ENCODE peak calls at places on chromosomes 11 and 22, in ten cellular contexts. B is MM.1S; C is activated effector memory CD4-positive, alpha-beta T cell treated with Interleukin-2 at 50 U/mL for 16 hours; O is left colon; T is left ventricle myocardium inferior; E is NAMALWA; M is neural crest cell; D is C1 segment of cervical spinal cord; A is cardiac fibroblast; Q is CD4-positive, alpha-beta T cell. L is an unnamed sample.
A peak's percentile ranks its signal among the peaks of the same experiment; 100 is the strongest.

GRCh38 chr22:46119729-46120419 is 30.5 kb upstream of the PPARA start:
- DNase-seq in B (no peak), C (no peak), O (no peak), T (no peak), E (no peak), M (no peak), D (no peak), A (peak; percentile 85), Q (no peak), L (no peak)

GRCh38 chr11:86091566-86091965 is 22.7 kb upstream of the PICALM start:
- DNase-seq in B (no peak), C (no peak), O (no peak), T (no peak), E (no peak), M (no peak), D (peak; percentile 7), A (peak; percentile 89), Q (no peak), L (no peak)

GRCh38 chr22:30557243-30557642 is 10.7 kb upstream of the SEC14L6 start:
- DNase-seq in B (no peak), C (no peak), O (no peak), T (no peak), E (no peak), M (no peak), D (no peak), A (no peak), Q (no peak), L (no peak)

GRCh38 chr11:67413266-67413797 is 2.1 kb upstream of the CARNS1 start:
- DNase-seq in B (no peak), C (no peak), O (no peak), T (no peak), E (no peak), M (no peak), D (no peak), A (no peak), Q (no peak), L (no peak)

GRCh38 chr11:13368041-13368446 is 90.5 kb downstream of the BMAL1 start:
- DNase-seq in B (no peak), C (no peak), O (no peak), T (no peak), E (no peak), M (no peak), D (no peak), A (peak; percentile 5), Q (no peak), L (no peak)

GRCh38 chr22:28344893-28345292 is 334.7 kb downstream of the TTC28 start:
- DNase-seq in B (no peak), C (no peak), O (no peak), T (no peak), E (no peak), M (no peak), D (no peak), A (no peak), Q (no peak), L (no peak)

GRCh38 chr11:100681064-100681502 is 6.0 kb upstream of the ARHGAP42 start:
- DNase-seq in B (peak; percentile 96), C (no peak), O (peak; percentile 89), T (peak; percentile 50), E (peak; percentile 93), M (no peak), D (peak; percentile 9), A (peak; percentile 21), Q (no peak), L (no peak)

GRCh38 chr11:129190087-129190486 is 2.0 kb downstream of the ARHGAP32 start:
- DNase-seq in B (no peak), C (no peak), O (peak; percentile 39), T (no peak), E (no peak), M (no peak), D (no peak), A (no peak), Q (no peak), L (peak; percentile 9)

GRCh38 chr11:57458410-57459111 is 1.8 kb upstream of the RTN4RL2 start:
- DNase-seq in B (no peak), C (peak; percentile 10), O (no peak), T (peak; percentile 53), E (no peak), M (peak; percentile 59), D (no peak), A (no peak), Q (peak; percentile 40), L (no peak)

GRCh38 chr11:87176044-87176443 is 138.3 kb downstream of the TMEM135 start:
- DNase-seq in B (no peak), C (no peak), O (no peak), T (no peak), E (no peak), M (no peak), D (no peak), A (no peak), Q (no peak), L (no peak)

GRCh38 chr11:119479685-119480275 is 56.8 kb upstream of the THY1 start:
- DNase-seq in B (peak; percentile 32), C (no peak), O (no peak), T (no peak), E (peak; percentile 33), M (no peak), D (no peak), A (peak; percentile 63), Q (no peak), L (no peak)

GRCh38 chr11:14642873-14643696 is 519 bp upstream of the PDE3B start:
- DNase-seq in B (no peak), C (peak; percentile 5), O (no peak), T (no peak), E (peak; percentile 15), M (peak; percentile 1), D (no peak), A (no peak), Q (no peak), L (no peak)

GRCh38 chr11:121453589-121454299 is 977 bp upstream of the SORL1-AS1 start:
- DNase-seq in B (no peak), C (no peak), O (no peak), T (no peak), E (no peak), M (no peak), D (no peak), A (no peak), Q (no peak), L (no peak)

GRCh38 chr11:65718964-65719492 is 1.6 kb downstream of the RNASEH2C start:
- DNase-seq in B (no peak), C (no peak), O (peak; percentile 22), T (no peak), E (no peak), M (no peak), D (no peak), A (peak; percentile 50), Q (no peak), L (no peak)

GRCh38 chr22:27799334-27800249 is 2.0 kb downstream of the MN1 start:
- DNase-seq in B (no peak), C (no peak), O (no peak), T (peak; percentile 34), E (no peak), M (peak; percentile 38), D (no peak), A (peak; percentile 44), Q (no peak), L (no peak)

GRCh38 chr11:89436071-89436470 is 55.1 kb downstream of the NOX4 start:
- DNase-seq in B (no peak), C (no peak), O (no peak), T (no peak), E (no peak), M (no peak), D (no peak), A (peak; percentile 72), Q (no peak), L (no peak)

GRCh38 chr11:6438979-6439571 is 1.7 kb downstream of the HPX start:
- DNase-seq in B (peak; percentile 37), C (no peak), O (peak; percentile 47), T (no peak), E (peak; percentile 67), M (peak; percentile 29), D (peak; percentile 12), A (peak; percentile 75), Q (peak; percentile 17), L (no peak)

GRCh38 chr22:29765905-29766631 is 739 bp downstream of the ZMAT5 start:
- DNase-seq in B (no peak), C (peak; percentile 2), O (peak; percentile 38), T (no peak), E (peak; percentile 61), M (no peak), D (no peak), A (no peak), Q (no peak), L (no peak)

GRCh38 chr22:23267225-23268043 is 87.1 kb downstream of the BCR start:
- DNase-seq in B (no peak), C (no peak), O (no peak), T (no peak), E (no peak), M (no peak), D (no peak), A (no peak), Q (no peak), L (no peak)